ENCODE peak calls at places on chromosome 14, in ten cellular contexts. K is lung; U is mucosa of descending colon; S is glutamatergic neuron; H is GM20000; B is foreskin fibroblast; Y is kidney; E is CD4-positive, alpha-beta T cell; M is H9; R is IMR-90. X is an unnamed sample.

GRCh38 chr14:99249389-99249788 is 22.6 kb downstream of the BCL11B start:
- DNase-seq in K (no peak), U (no peak), S (no peak), H (no peak), B (no peak), Y (no peak), E (no peak), M (no peak), R (no peak), X (no peak)

GRCh38 chr14:24052656-24053547 is 1.1 kb downstream of the CARMIL3 start:
- DNase-seq in K (no peak), U (no peak), S (no peak), H (no peak), B (no peak), Y (no peak), E (no peak), M (no peak), R (no peak), X (no peak)

GRCh38 chr14:104698688-104699425 is 9.4 kb downstream of the INF2 start:
- DNase-seq in K (no peak), U (no peak), S (no peak), H (no peak), B (no peak), Y (no peak), E (no peak), M (no peak), R (no peak), X (no peak)

GRCh38 chr14:98931911-98932310 is 340.1 kb downstream of the BCL11B start:
- DNase-seq in K (no peak), U (peak; percentile 58), S (no peak), H (no peak), B (no peak), Y (no peak), E (peak; percentile 79), M (no peak), R (no peak), X (no peak)

GRCh38 chr14:105099778-105100177 is 34.5 kb upstream of the GPR132 start:
- DNase-seq in K (no peak), U (no peak), S (no peak), H (no peak), B (no peak), Y (no peak), E (no peak), M (no peak), R (no peak), X (peak; percentile 2)

GRCh38 chr14:79712302-79712950 is 498.9 kb downstream of the DIO2 start:
- DNase-seq in K (no peak), U (no peak), S (no peak), H (no peak), B (no peak), Y (no peak), E (no peak), M (no peak), R (no peak), X (no peak)

GRCh38 chr14:105187116-105187515 is 6.0 kb upstream of the NUDT14 start:
- DNase-seq in K (no peak), U (no peak), S (no peak), H (no peak), B (no peak), Y (no peak), E (no peak), M (no peak), R (no peak), X (no peak)

GRCh38 chr14:77319416-77319815 is 1.3 kb downstream of the POMT2 start:
- DNase-seq in K (no peak), U (no peak), S (no peak), H (no peak), B (no peak), Y (no peak), E (no peak), M (no peak), R (no peak), X (no peak)

GRCh38 chr14:93017898-93018297 is 94.9 kb downstream of the CHGA start:
- DNase-seq in K (no peak), U (no peak), S (no peak), H (no peak), B (no peak), Y (no peak), E (no peak), M (no peak), R (no peak), X (no peak)

GRCh38 chr14:76918176-76918750 is 92.1 kb downstream of the LRRC74A start:
- DNase-seq in K (peak; percentile 74), U (peak; percentile 45), S (no peak), H (no peak), B (peak; percentile 81), Y (peak; percentile 88), E (no peak), M (no peak), R (peak; percentile 90), X (no peak)

GRCh38 chr14:81831128-81831815 is 297.6 kb upstream of the SEL1L start:
- DNase-seq in K (no peak), U (no peak), S (peak; percentile 37), H (no peak), B (no peak), Y (no peak), E (no peak), M (no peak), R (no peak), X (no peak)

GRCh38 chr14:34205799-34206198 is 254.9 kb upstream of the EGLN3 start:
- DNase-seq in K (no peak), U (no peak), S (no peak), H (no peak), B (no peak), Y (no peak), E (no peak), M (no peak), R (no peak), X (no peak)

GRCh38 chr14:34204774-34205173 is 253.9 kb upstream of the EGLN3 start:
- DNase-seq in K (no peak), U (no peak), S (no peak), H (no peak), B (no peak), Y (no peak), E (no peak), M (no peak), R (no peak), X (no peak)

GRCh38 chr14:34201909-34202622 is 251.2 kb upstream of the EGLN3 start:
- DNase-seq in K (no peak), U (no peak), S (no peak), H (no peak), B (no peak), Y (no peak), E (no peak), M (no peak), R (no peak), X (no peak)

GRCh38 chr14:34199585-34199984 is 248.7 kb upstream of the EGLN3 start:
- DNase-seq in K (no peak), U (no peak), S (no peak), H (no peak), B (peak; percentile 21), Y (no peak), E (no peak), M (no peak), R (peak; percentile 46), X (no peak)

DNA sequence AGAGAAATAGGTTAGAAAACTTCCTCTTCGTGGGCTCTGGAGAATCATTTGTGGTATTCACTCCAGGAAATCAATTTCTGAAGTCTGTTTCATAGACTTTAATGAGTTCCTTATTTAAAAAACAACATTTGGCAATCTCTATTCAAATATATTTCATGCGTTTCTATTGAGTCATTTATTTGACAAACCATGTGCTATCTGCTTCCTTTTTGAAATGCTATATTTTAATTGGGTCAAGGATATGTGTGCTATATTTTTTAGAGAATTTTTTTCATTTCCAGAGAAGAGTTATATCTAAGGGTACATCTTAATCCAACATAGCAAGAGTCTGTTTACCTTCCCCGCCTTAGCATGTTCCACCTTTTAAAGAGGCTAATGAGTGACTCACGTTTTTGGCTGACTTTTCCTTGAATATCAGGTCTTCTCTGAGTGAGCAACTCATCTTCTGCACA is 252.4 kb upstream of the EGLN3 start:
- DNase-seq in K (no peak), U (no peak), S (no peak), H (no peak), B (no peak), Y (no peak), E (no peak), M (no peak), R (no peak), X (no peak)
- TF ChIP-seq CTCF in K (no peak), U (no peak), S (no peak), H (no peak), B (no peak), Y (no peak), E (no peak), M (no peak), R (no peak), X (no peak)

GRCh38 chr14:43005807-43006206 is 1399.1 kb downstream of the LRFN5 start:
- DNase-seq in K (no peak), U (no peak), S (no peak), H (no peak), B (no peak), Y (no peak), E (no peak), M (no peak), R (peak; percentile 23), X (no peak)
- TF ChIP-seq CTCF in K (no peak), U (no peak), S (no peak), H (no peak), B (no peak), Y (no peak), E (no peak), M (peak; percentile 36), R (peak; percentile 42), X (peak; percentile 36)

DNA sequence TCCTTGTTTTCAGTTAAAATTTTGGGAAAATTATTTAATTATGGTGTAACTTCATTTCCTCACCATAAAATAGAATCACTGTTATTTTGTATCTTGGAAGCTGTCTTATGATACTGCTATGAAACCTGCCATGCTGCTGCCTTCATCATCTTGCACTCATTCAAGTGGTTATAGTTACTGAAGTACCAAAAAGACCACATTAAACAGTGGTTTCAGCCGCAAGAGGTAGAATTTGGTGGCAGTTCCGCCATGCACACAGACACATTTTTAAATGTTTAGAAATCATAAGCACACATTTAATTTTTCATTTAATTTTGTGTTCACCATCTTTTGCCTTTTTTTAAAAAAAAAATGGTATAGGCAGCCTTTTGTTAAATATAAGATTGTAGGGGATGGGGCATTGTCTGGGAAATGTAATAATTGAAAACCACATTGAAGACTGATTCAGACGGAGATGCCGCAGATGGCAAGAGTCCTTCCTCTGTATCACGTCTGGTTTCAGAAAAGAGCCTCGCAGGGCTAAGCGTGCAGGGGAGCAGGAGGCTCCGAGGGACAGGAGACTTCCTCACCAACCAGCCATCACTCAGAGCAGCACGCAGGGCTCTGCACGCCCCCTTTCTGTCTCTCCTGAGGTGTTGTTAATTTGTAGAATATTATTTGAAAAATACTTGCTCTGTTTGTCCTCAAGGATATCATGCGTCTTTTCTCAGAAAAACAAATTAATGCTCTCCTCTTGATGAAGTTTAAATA is 115.2 kb upstream of the PELI2 start:
- DNase-seq in K (no peak), U (no peak), S (peak; percentile 22), H (no peak), B (no peak), Y (no peak), E (peak; percentile 14), M (no peak), R (no peak), X (no peak)
- TF ChIP-seq CTCF in K (no peak), U (no peak), S (no peak), H (no peak), B (no peak), Y (no peak), E (no peak), M (no peak), R (no peak), X (no peak)

DNA sequence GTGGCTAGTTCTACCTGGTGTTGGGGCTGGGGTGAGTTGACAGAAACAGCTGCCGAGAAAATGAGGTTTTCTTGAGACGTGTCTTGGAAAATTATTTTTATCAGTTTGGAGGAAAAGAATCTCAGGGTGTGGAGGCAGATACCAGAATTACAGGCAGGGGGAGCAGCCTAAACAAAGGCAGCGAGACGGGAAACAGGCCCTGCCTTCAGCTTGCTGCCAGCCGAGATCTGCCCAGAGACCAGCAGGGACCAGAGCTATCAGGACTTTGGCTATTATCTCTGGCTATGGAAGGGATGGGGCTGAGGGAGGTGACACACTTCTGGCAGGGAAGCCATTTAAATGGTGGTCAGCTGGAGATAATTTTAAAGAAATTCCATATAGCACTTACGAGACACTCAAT is 25.7 kb downstream of the SYNDIG1L start:
- DNase-seq in K (no peak), U (no peak), S (no peak), H (no peak), B (peak; percentile 19), Y (no peak), E (no peak), M (peak; percentile 71), R (no peak), X (no peak)
- TF ChIP-seq CTCF in K (no peak), U (no peak), S (peak; percentile 9), H (no peak), B (peak; percentile 20), Y (no peak), E (no peak), M (peak; percentile 45), R (no peak), X (peak; percentile 43)

X was measured in chondrocyte.